ENCODE peak calls at places on chromosomes 16 and 17, in four cellular contexts. One of them, this sample, is unnamed.

GRCh38 chr16:81586421-81586820 is 141.8 kb downstream of the CMIP start:
- DNase-seq in GM12878: no peak
- DNase-seq in SK-N-SH: no peak
- DNase-seq in K562: peak; percentile 31
- DNase-seq in this sample: no peak

GRCh38 chr16:14302399-14303181 is 231.5 kb downstream of the MRTFB start:
- DNase-seq in GM12878: no peak
- DNase-seq in SK-N-SH: peak; percentile 85
- DNase-seq in K562: peak; percentile 46
- DNase-seq in this sample: peak; percentile 53

GRCh38 chr16:53465606-53466290 is 31.5 kb downstream of the RBL2 start:
- DNase-seq in K562: peak; percentile 57
- DNase-seq in SK-N-SH: no peak
- DNase-seq in GM12878: no peak
- DNase-seq in this sample: no peak

GRCh38 chr16:891353-891740 is 79.4 kb downstream of the LMF1 start:
- DNase-seq in SK-N-SH: no peak
- DNase-seq in GM12878: no peak
- DNase-seq in K562: no peak
- DNase-seq in this sample: no peak

GRCh38 chr17:27319536-27320221 is 25.8 kb downstream of the WSB1 start:
- DNase-seq in K562: no peak
- DNase-seq in GM12878: no peak
- DNase-seq in SK-N-SH: no peak
- DNase-seq in this sample: no peak

GRCh38 chr16:67390816-67391423 is 2.4 kb downstream of the TPPP3 start:
- DNase-seq in K562: no peak
- DNase-seq in GM12878: no peak
- DNase-seq in SK-N-SH: no peak
- DNase-seq in this sample: no peak

GRCh38 chr16:81946206-81946605 is 65.1 kb downstream of the SDR42E1 start:
- DNase-seq in SK-N-SH: no peak
- DNase-seq in GM12878: no peak
- DNase-seq in K562: no peak
- DNase-seq in this sample: no peak

GRCh38 chr16:58859958-58860669 is 126.0 kb upstream of the GOT2 start:
- DNase-seq in SK-N-SH: peak; percentile 49
- DNase-seq in GM12878: no peak
- DNase-seq in K562: peak; percentile 92
- DNase-seq in this sample: no peak

GRCh38 chr17:7867881-7868329 is 10.1 kb downstream of the CYB5D1 start:
- DNase-seq in GM12878: no peak
- DNase-seq in K562: no peak
- DNase-seq in SK-N-SH: no peak
- DNase-seq in this sample: no peak

GRCh38 chr17:17698371-17698770 is 17.1 kb downstream of the RAI1 start:
- DNase-seq in GM12878: no peak
- DNase-seq in K562: no peak
- DNase-seq in SK-N-SH: no peak
- DNase-seq in this sample: no peak

GRCh38 chr17:2283302-2283701 is 20.3 kb downstream of the SMG6 start:
- DNase-seq in SK-N-SH: no peak
- DNase-seq in K562: no peak
- DNase-seq in GM12878: no peak
- DNase-seq in this sample: no peak

GRCh38 chr17:63780507-63780906 is 6.5 kb downstream of the DDX42 start:
- DNase-seq in GM12878: no peak
- DNase-seq in K562: no peak
- DNase-seq in SK-N-SH: no peak
- DNase-seq in this sample: no peak

GRCh38 chr16:66382171-66382965 is 15.9 kb downstream of the CDH5 start:
- DNase-seq in SK-N-SH: no peak
- DNase-seq in K562: no peak
- DNase-seq in GM12878: no peak
- DNase-seq in this sample: no peak
- TF ChIP-seq FOXM1 in SK-N-SH: no peak
- TF ChIP-seq FOXM1 in K562: no peak
- TF ChIP-seq FOXM1 in GM12878: no peak
- TF ChIP-seq FOXM1 in this sample: no peak

GRCh38 chr16:89598199-89598598 is 15.2 kb upstream of the DPEP1 start:
- DNase-seq in SK-N-SH: no peak
- DNase-seq in K562: peak; percentile 47
- DNase-seq in GM12878: no peak
- DNase-seq in this sample: peak; percentile 35
- TF ChIP-seq FOXM1 in SK-N-SH: no peak
- TF ChIP-seq FOXM1 in K562: no peak
- TF ChIP-seq FOXM1 in GM12878: no peak
- TF ChIP-seq FOXM1 in this sample: no peak

GRCh38 chr16:87538594-87538993 is 45.8 kb upstream of the ZCCHC14 start:
- DNase-seq in SK-N-SH: no peak
- DNase-seq in K562: no peak
- DNase-seq in GM12878: no peak
- DNase-seq in this sample: no peak
- TF ChIP-seq FOXM1 in SK-N-SH: no peak
- TF ChIP-seq FOXM1 in K562: no peak
- TF ChIP-seq FOXM1 in GM12878: no peak
- TF ChIP-seq FOXM1 in this sample: no peak

GRCh38 chr17:57451126-57451690 is 194.9 kb downstream of the MSI2 start:
- DNase-seq in GM12878: no peak
- DNase-seq in SK-N-SH: no peak
- DNase-seq in K562: no peak
- DNase-seq in this sample: no peak
- TF ChIP-seq FOXM1 in GM12878: no peak
- TF ChIP-seq FOXM1 in SK-N-SH: no peak
- TF ChIP-seq FOXM1 in K562: no peak
- TF ChIP-seq FOXM1 in this sample: no peak

GRCh38 chr16:69302301-69302700 is 8.8 kb upstream of the VPS4A start:
- DNase-seq in GM12878: no peak
- DNase-seq in SK-N-SH: no peak
- DNase-seq in K562: no peak
- DNase-seq in this sample: no peak
- TF ChIP-seq FOXM1 in GM12878: no peak
- TF ChIP-seq FOXM1 in SK-N-SH: no peak
- TF ChIP-seq FOXM1 in K562: no peak
- TF ChIP-seq FOXM1 in this sample: no peak

GRCh38 chr16:73732681-73733080 is 563.9 kb upstream of the PSMD7 start:
- DNase-seq in K562: no peak
- DNase-seq in GM12878: no peak
- DNase-seq in SK-N-SH: no peak
- DNase-seq in this sample: no peak

GRCh38 chr16:73737637-73738036 is 559.0 kb upstream of the PSMD7 start:
- DNase-seq in K562: no peak
- DNase-seq in GM12878: no peak
- DNase-seq in SK-N-SH: no peak
- DNase-seq in this sample: no peak

GRCh38 chr16:73732143-73732542 is 564.5 kb upstream of the PSMD7 start:
- DNase-seq in K562: no peak
- DNase-seq in SK-N-SH: no peak
- DNase-seq in GM12878: no peak
- DNase-seq in this sample: no peak

GRCh38 chr16:73735954-73736353 is 560.7 kb upstream of the PSMD7 start:
- DNase-seq in GM12878: no peak
- DNase-seq in SK-N-SH: no peak
- DNase-seq in K562: no peak
- DNase-seq in this sample: no peak

GRCh38 chr16:73735018-73735417 is 561.6 kb upstream of the PSMD7 start:
- DNase-seq in GM12878: peak; percentile 11
- DNase-seq in K562: no peak
- DNase-seq in SK-N-SH: no peak
- DNase-seq in this sample: no peak
- TF ChIP-seq FOXM1 in GM12878: no peak
- TF ChIP-seq FOXM1 in K562: no peak
- TF ChIP-seq FOXM1 in SK-N-SH: no peak
- TF ChIP-seq FOXM1 in this sample: no peak

GRCh38 chr17:61396586-61397085 is 3.0 kb upstream of the TBX2 start:
- DNase-seq in SK-N-SH: no peak
- DNase-seq in GM12878: no peak
- DNase-seq in K562: no peak
- DNase-seq in this sample: no peak

GRCh38 chr17:61397086-61397842 is 2.4 kb upstream of the TBX2 start:
- DNase-seq in GM12878: no peak
- DNase-seq in SK-N-SH: peak; percentile 92
- DNase-seq in K562: no peak
- DNase-seq in this sample: peak; percentile 51

GRCh38 chr17:61399131-61400057 is at the start of gene TBX2:
- DNase-seq in K562: no peak
- DNase-seq in SK-N-SH: peak; percentile 98
- DNase-seq in GM12878: no peak
- DNase-seq in this sample: peak; percentile 89

GRCh38 chr17:61400058-61400785 is 579 bp downstream of the TBX2 start:
- DNase-seq in K562: no peak
- DNase-seq in GM12878: no peak
- DNase-seq in SK-N-SH: peak; percentile 85
- DNase-seq in this sample: peak; percentile 58

DNA sequence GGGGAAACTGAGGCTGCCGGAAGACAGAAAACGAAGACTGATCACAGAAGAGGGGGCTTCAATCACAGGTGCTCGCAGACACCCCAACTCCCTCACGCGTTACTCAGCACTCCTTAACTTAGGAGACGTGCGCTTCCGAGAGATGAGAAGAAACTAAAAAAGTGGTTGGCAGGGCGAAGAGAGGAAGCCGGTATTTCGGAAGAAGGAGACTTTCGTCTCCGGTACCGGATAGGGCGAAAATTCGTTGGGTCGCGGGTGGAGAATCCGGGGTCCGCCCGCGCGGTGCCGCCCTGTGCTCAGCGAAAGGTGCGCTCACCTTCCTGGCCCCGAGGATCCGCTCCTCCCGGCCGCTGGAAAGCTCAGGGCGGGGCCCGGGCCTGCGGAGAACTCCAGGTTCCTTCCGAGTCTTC is 917 bp upstream of the TBX2 start:
- DNase-seq in K562: no peak
- DNase-seq in SK-N-SH: no peak
- DNase-seq in GM12878: no peak
- DNase-seq in this sample: no peak
- TF ChIP-seq FOXM1 in K562: no peak
- TF ChIP-seq FOXM1 in SK-N-SH: no peak
- TF ChIP-seq FOXM1 in GM12878: no peak
- TF ChIP-seq FOXM1 in this sample: no peak

DNA sequence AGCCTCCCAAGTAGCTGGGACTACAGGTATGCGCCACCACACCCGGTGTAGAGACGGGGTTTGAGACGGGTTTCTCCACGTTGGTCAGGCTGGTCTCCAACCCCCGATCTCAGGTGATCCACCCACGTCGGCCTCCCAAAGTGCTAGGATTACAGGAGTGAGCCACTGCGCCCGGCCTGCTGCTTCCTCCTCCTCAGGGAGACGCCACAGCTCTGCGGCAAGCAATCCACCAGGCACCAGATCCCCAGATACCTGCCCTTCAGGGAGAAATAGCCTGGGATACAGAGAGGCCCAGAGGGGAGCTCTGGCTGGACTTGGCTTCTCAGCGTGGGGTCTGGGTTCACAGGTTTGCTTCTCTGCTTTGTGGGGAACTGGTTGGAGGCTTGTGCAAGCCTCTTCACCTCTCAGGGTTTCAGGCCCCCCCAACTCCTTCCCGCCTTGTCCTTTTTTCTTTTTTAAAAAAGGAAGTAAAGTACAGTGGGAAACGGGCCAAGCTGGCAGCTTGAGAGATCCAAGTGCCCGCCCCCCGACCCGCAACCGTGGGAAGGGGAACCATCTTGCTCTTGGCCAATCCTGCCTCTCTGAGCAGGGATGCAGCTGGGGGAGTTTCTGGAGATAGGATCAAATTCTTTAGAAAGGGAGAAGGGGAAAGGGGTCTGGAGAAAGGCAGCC is 2.6 kb upstream of the SPHK1 start:
- DNase-seq in K562: no peak
- DNase-seq in SK-N-SH: peak; percentile 38
- DNase-seq in GM12878: no peak
- DNase-seq in this sample: no peak
- TF ChIP-seq FOXM1 in K562: no peak
- TF ChIP-seq FOXM1 in SK-N-SH: no peak
- TF ChIP-seq FOXM1 in GM12878: no peak
- TF ChIP-seq FOXM1 in this sample: no peak

This sample was measured in HEK293T.